ENCODE peak calls at places on chromosomes 3 and 15, in ten cellular contexts. X is brain microvascular endothelial cell; Q is gastrocnemius medialis; U is body of pancreas; N is fibroblast of pulmonary artery; M is mammary epithelial cell; I is breast epithelium; D is psoas muscle; V is CD8-positive, alpha-beta T cell; W is ovary. S is an unnamed sample.

GRCh38 chr3:9014189-9014588 is 50.9 kb upstream of the RAD18 start:
- DNase-seq in X (peak), Q (no peak), U (no peak), N (peak), M (no peak), I (no peak), D (no peak), V (no peak), W (no peak), S (no peak)

GRCh38 chr15:28265334-28266019 is 56.5 kb downstream of the HERC2 start:
- DNase-seq in X (no peak), Q (no peak), U (no peak), N (no peak), M (no peak), I (no peak), D (no peak), V (no peak), W (no peak), S (no peak)

GRCh38 chr3:8575364-8576104 is 69.1 kb downstream of the SSUH2 start:
- DNase-seq in X (peak), Q (no peak), U (no peak), N (peak), M (peak), I (no peak), D (no peak), V (no peak), W (no peak), S (no peak)

GRCh38 chr3:127215714-127216414 is 22.9 kb downstream of the PRR23E start:
- DNase-seq in X (no peak), Q (no peak), U (no peak), N (no peak), M (no peak), I (no peak), D (no peak), V (no peak), W (no peak), S (no peak)

GRCh38 chr3:54755746-54756145 is 172.1 kb downstream of the LRTM1 start:
- DNase-seq in X (no peak), Q (no peak), U (no peak), N (no peak), M (no peak), I (no peak), D (no peak), V (no peak), W (no peak), S (no peak)

GRCh38 chr15:73752817-73753214 is 335 bp downstream of the INSYN1 start:
- DNase-seq in X (no peak), Q (no peak), U (peak), N (peak), M (no peak), I (no peak), D (peak), V (no peak), W (peak), S (no peak)

GRCh38 chr15:38129531-38130199 is 123.0 kb upstream of the SPRED1 start:
- DNase-seq in X (peak), Q (peak), U (peak), N (peak), M (peak), I (no peak), D (peak), V (no peak), W (peak), S (peak)

GRCh38 chr3:34858067-34858466 is 781.3 kb upstream of the ARPP21 start:
- DNase-seq in X (no peak), Q (no peak), U (no peak), N (no peak), M (no peak), I (no peak), D (no peak), V (no peak), W (no peak), S (no peak)

GRCh38 chr3:32873491-32874130 is 55.8 kb downstream of the TRIM71 start:
- DNase-seq in X (no peak), Q (no peak), U (peak), N (no peak), M (no peak), I (no peak), D (peak), V (no peak), W (no peak), S (no peak)
- TF ChIP-seq CTCF in X (no peak), Q (no peak), U (no peak), N (no peak), M (peak), I (no peak), D (no peak), V (no peak), W (no peak), S (peak)

GRCh38 chr15:65517866-65518207 is 348 bp upstream of the DPP8 start:
- DNase-seq in X (no peak), Q (no peak), U (no peak), N (no peak), M (no peak), I (no peak), D (no peak), V (no peak), W (no peak), S (no peak)
- H3K4me3 ChIP-seq in X (peak), Q (peak), U (peak), N (peak), M (peak), I (peak), D (peak), V (peak), W (no peak), S (peak)

GRCh38 chr3:61877359-61877770 is 316.0 kb downstream of the PTPRG start:
- DNase-seq in X (no peak), Q (no peak), U (no peak), N (peak), M (no peak), I (no peak), D (no peak), V (no peak), W (no peak), S (peak)
- TF ChIP-seq CTCF in X (peak), Q (no peak), U (peak), N (peak), M (no peak), I (no peak), D (no peak), V (no peak), W (no peak), S (peak)

GRCh38 chr3:29322586-29322985 is 41.7 kb downstream of the RBMS3 start:
- DNase-seq in X (no peak), Q (no peak), U (no peak), N (no peak), M (no peak), I (no peak), D (no peak), V (no peak), W (no peak), S (no peak)
- H3K4me3 ChIP-seq in X (no peak), Q (no peak), U (no peak), N (no peak), M (no peak), I (no peak), D (no peak), V (no peak), W (no peak), S (no peak)

GRCh38 chr3:171875923-171876412 is 32.8 kb downstream of the TMEM212 start:
- DNase-seq in X (peak), Q (no peak), U (no peak), N (peak), M (peak), I (no peak), D (no peak), V (no peak), W (no peak), S (no peak)
- TF ChIP-seq CTCF in X (no peak), Q (no peak), U (no peak), N (no peak), M (no peak), I (no peak), D (no peak), V (no peak), W (no peak), S (no peak)

GRCh38 chr3:182910939-182911781 is 69.2 kb downstream of the DCUN1D1 start:
- DNase-seq in X (no peak), Q (no peak), U (no peak), N (no peak), M (no peak), I (no peak), D (no peak), V (no peak), W (no peak), S (no peak)
- H3K4me3 ChIP-seq in X (no peak), Q (no peak), U (no peak), N (no peak), M (no peak), I (no peak), D (no peak), V (no peak), W (no peak), S (no peak)

GRCh38 chr15:94363382-94363781 is 132.0 kb downstream of the MCTP2 start:
- DNase-seq in X (no peak), Q (no peak), U (no peak), N (no peak), M (no peak), I (no peak), D (no peak), V (no peak), W (no peak), S (no peak)

GRCh38 chr15:94370197-94370987 is 139.0 kb downstream of the MCTP2 start:
- DNase-seq in X (no peak), Q (no peak), U (no peak), N (no peak), M (no peak), I (no peak), D (no peak), V (no peak), W (no peak), S (no peak)

GRCh38 chr15:94367726-94368535 is 136.6 kb downstream of the MCTP2 start:
- DNase-seq in X (no peak), Q (no peak), U (no peak), N (no peak), M (no peak), I (no peak), D (no peak), V (no peak), W (no peak), S (no peak)
- TF ChIP-seq CTCF in X (no peak), Q (no peak), U (no peak), N (no peak), M (no peak), I (no peak), D (no peak), V (no peak), W (no peak), S (no peak)

DNA sequence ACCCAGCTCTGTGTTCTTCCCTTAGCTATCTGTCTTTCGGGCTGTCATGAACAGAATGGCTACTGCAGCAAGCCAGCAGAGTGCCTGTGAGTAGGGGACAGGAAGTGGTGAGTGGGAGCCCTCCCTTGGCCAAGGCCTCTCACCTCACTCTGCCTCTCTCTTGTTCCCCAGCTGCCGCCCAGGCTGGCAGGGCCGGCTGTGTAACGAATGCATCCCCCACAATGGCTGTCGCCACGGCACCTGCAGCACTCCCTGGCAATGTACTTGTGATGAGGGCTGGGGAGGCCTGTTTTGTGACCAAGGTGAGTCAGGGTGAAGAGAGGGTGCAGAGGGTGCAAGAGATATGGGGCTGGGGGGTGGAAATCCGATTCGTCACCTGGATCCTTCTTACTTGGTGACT is 3.0 kb downstream of the DLL4 start:
- DNase-seq in X (no peak), Q (no peak), U (no peak), N (no peak), M (no peak), I (no peak), D (no peak), V (no peak), W (no peak), S (no peak)
- H3K4me3 ChIP-seq in X (no peak), Q (peak), U (no peak), N (no peak), M (no peak), I (peak), D (peak), V (no peak), W (no peak), S (no peak)

GRCh38 chr3:38117748-38118420 is 19.0 kb downstream of the ACAA1 start:
- DNase-seq in X (peak), Q (peak), U (peak), N (peak), M (peak), I (peak), D (peak), V (peak), W (no peak), S (no peak)
- TF ChIP-seq CTCF in X (peak), Q (peak), U (peak), N (peak), M (peak), I (peak), D (peak), V (peak), W (peak), S (peak)